ENCODE peak calls at places on chromosome 6, in seven cellular contexts. One of them, this sample, is unnamed.

GRCh38 chr6:3687847-3688246 is 63.7 kb downstream of the PXDC1 start:
- DNase-seq in fibroblast of the conjunctiva: no peak
- DNase-seq in T-helper 2 cell: no peak
- DNase-seq in stimulated activated CD4-positive, alpha-beta T cell treated with anti-CD3 and anti-CD28 coated beads, Interleukin-4, amount 100 ng/mL, for 24 hours: no peak
- DNase-seq in stimulated activated CD8-positive, alpha-beta memory T cell treated with anti-CD3 and anti-CD28 coated beads, Interleukin-4, amount 100 ng/mL, for 4 hours: no peak
- DNase-seq in WTC11: no peak
- DNase-seq in NCI-H446: peak; percentile 9
- DNase-seq in this sample: no peak

GRCh38 chr6:25359891-25360290 is 80.7 kb downstream of the CARMIL1 start:
- DNase-seq in fibroblast of the conjunctiva: no peak
- DNase-seq in T-helper 2 cell: no peak
- DNase-seq in stimulated activated CD4-positive, alpha-beta T cell treated with anti-CD3 and anti-CD28 coated beads, Interleukin-4, amount 100 ng/mL, for 24 hours: no peak
- DNase-seq in stimulated activated CD8-positive, alpha-beta memory T cell treated with anti-CD3 and anti-CD28 coated beads, Interleukin-4, amount 100 ng/mL, for 4 hours: no peak
- DNase-seq in WTC11: no peak
- DNase-seq in NCI-H446: no peak
- DNase-seq in this sample: no peak

GRCh38 chr6:109743739-109744138 is 52.6 kb downstream of the FIG4 start:
- DNase-seq in fibroblast of the conjunctiva: no peak
- DNase-seq in T-helper 2 cell: no peak
- DNase-seq in stimulated activated CD4-positive, alpha-beta T cell treated with anti-CD3 and anti-CD28 coated beads, Interleukin-4, amount 100 ng/mL, for 24 hours: no peak
- DNase-seq in stimulated activated CD8-positive, alpha-beta memory T cell treated with anti-CD3 and anti-CD28 coated beads, Interleukin-4, amount 100 ng/mL, for 4 hours: no peak
- DNase-seq in WTC11: no peak
- DNase-seq in NCI-H446: no peak
- DNase-seq in this sample: peak; percentile 37

GRCh38 chr6:154414021-154414813 is 57.6 kb upstream of the IPCEF1 start:
- DNase-seq in fibroblast of the conjunctiva: peak; percentile 17
- DNase-seq in T-helper 2 cell: no peak
- DNase-seq in stimulated activated CD4-positive, alpha-beta T cell treated with anti-CD3 and anti-CD28 coated beads, Interleukin-4, amount 100 ng/mL, for 24 hours: no peak
- DNase-seq in stimulated activated CD8-positive, alpha-beta memory T cell treated with anti-CD3 and anti-CD28 coated beads, Interleukin-4, amount 100 ng/mL, for 4 hours: no peak
- DNase-seq in WTC11: no peak
- DNase-seq in NCI-H446: no peak
- DNase-seq in this sample: no peak

GRCh38 chr6:108453601-108454157 is 107.0 kb upstream of the FOXO3 start:
- DNase-seq in fibroblast of the conjunctiva: no peak
- DNase-seq in T-helper 2 cell: no peak
- DNase-seq in stimulated activated CD4-positive, alpha-beta T cell treated with anti-CD3 and anti-CD28 coated beads, Interleukin-4, amount 100 ng/mL, for 24 hours: no peak
- DNase-seq in stimulated activated CD8-positive, alpha-beta memory T cell treated with anti-CD3 and anti-CD28 coated beads, Interleukin-4, amount 100 ng/mL, for 4 hours: no peak
- DNase-seq in WTC11: no peak
- DNase-seq in NCI-H446: no peak
- DNase-seq in this sample: peak; percentile 88

GRCh38 chr6:126804255-126805064 is 314.0 kb upstream of the RSPO3 start:
- DNase-seq in fibroblast of the conjunctiva: peak; percentile 42
- DNase-seq in T-helper 2 cell: no peak
- DNase-seq in stimulated activated CD4-positive, alpha-beta T cell treated with anti-CD3 and anti-CD28 coated beads, Interleukin-4, amount 100 ng/mL, for 24 hours: no peak
- DNase-seq in stimulated activated CD8-positive, alpha-beta memory T cell treated with anti-CD3 and anti-CD28 coated beads, Interleukin-4, amount 100 ng/mL, for 4 hours: no peak
- DNase-seq in WTC11: no peak
- DNase-seq in NCI-H446: peak; percentile 42
- DNase-seq in this sample: peak; percentile 13

GRCh38 chr6:134495203-134495892 is 177.4 kb upstream of the SGK1 start:
- DNase-seq in fibroblast of the conjunctiva: no peak
- DNase-seq in T-helper 2 cell: no peak
- DNase-seq in stimulated activated CD4-positive, alpha-beta T cell treated with anti-CD3 and anti-CD28 coated beads, Interleukin-4, amount 100 ng/mL, for 24 hours: no peak
- DNase-seq in stimulated activated CD8-positive, alpha-beta memory T cell treated with anti-CD3 and anti-CD28 coated beads, Interleukin-4, amount 100 ng/mL, for 4 hours: no peak
- DNase-seq in WTC11: no peak
- DNase-seq in NCI-H446: no peak
- DNase-seq in this sample: no peak

GRCh38 chr6:112310439-112311154 is 36.5 kb upstream of the RFPL4B start:
- DNase-seq in fibroblast of the conjunctiva: no peak
- DNase-seq in T-helper 2 cell: no peak
- DNase-seq in stimulated activated CD4-positive, alpha-beta T cell treated with anti-CD3 and anti-CD28 coated beads, Interleukin-4, amount 100 ng/mL, for 24 hours: no peak
- DNase-seq in stimulated activated CD8-positive, alpha-beta memory T cell treated with anti-CD3 and anti-CD28 coated beads, Interleukin-4, amount 100 ng/mL, for 4 hours: no peak
- DNase-seq in WTC11: no peak
- DNase-seq in NCI-H446: no peak
- DNase-seq in this sample: no peak

GRCh38 chr6:13765570-13765969 is 48.8 kb downstream of the MCUR1 start:
- DNase-seq in fibroblast of the conjunctiva: no peak
- DNase-seq in T-helper 2 cell: no peak
- DNase-seq in stimulated activated CD4-positive, alpha-beta T cell treated with anti-CD3 and anti-CD28 coated beads, Interleukin-4, amount 100 ng/mL, for 24 hours: no peak
- DNase-seq in stimulated activated CD8-positive, alpha-beta memory T cell treated with anti-CD3 and anti-CD28 coated beads, Interleukin-4, amount 100 ng/mL, for 4 hours: no peak
- DNase-seq in WTC11: no peak
- DNase-seq in NCI-H446: no peak
- DNase-seq in this sample: no peak

GRCh38 chr6:14638932-14639875 is 521.6 kb downstream of the CD83 start:
- DNase-seq in fibroblast of the conjunctiva: no peak
- DNase-seq in T-helper 2 cell: no peak
- DNase-seq in stimulated activated CD4-positive, alpha-beta T cell treated with anti-CD3 and anti-CD28 coated beads, Interleukin-4, amount 100 ng/mL, for 24 hours: no peak
- DNase-seq in stimulated activated CD8-positive, alpha-beta memory T cell treated with anti-CD3 and anti-CD28 coated beads, Interleukin-4, amount 100 ng/mL, for 4 hours: no peak
- DNase-seq in WTC11: no peak
- DNase-seq in NCI-H446: peak; percentile 91
- DNase-seq in this sample: no peak

GRCh38 chr6:3960754-3961361 is 111.7 kb downstream of the FAM50B start:
- DNase-seq in fibroblast of the conjunctiva: no peak
- DNase-seq in T-helper 2 cell: no peak
- DNase-seq in stimulated activated CD4-positive, alpha-beta T cell treated with anti-CD3 and anti-CD28 coated beads, Interleukin-4, amount 100 ng/mL, for 24 hours: no peak
- DNase-seq in stimulated activated CD8-positive, alpha-beta memory T cell treated with anti-CD3 and anti-CD28 coated beads, Interleukin-4, amount 100 ng/mL, for 4 hours: no peak
- DNase-seq in WTC11: no peak
- DNase-seq in NCI-H446: no peak
- DNase-seq in this sample: no peak

GRCh38 chr6:6931047-6932025 is 176.4 kb upstream of the RREB1 start:
- DNase-seq in fibroblast of the conjunctiva: no peak
- DNase-seq in T-helper 2 cell: no peak
- DNase-seq in stimulated activated CD4-positive, alpha-beta T cell treated with anti-CD3 and anti-CD28 coated beads, Interleukin-4, amount 100 ng/mL, for 24 hours: no peak
- DNase-seq in stimulated activated CD8-positive, alpha-beta memory T cell treated with anti-CD3 and anti-CD28 coated beads, Interleukin-4, amount 100 ng/mL, for 4 hours: no peak
- DNase-seq in WTC11: no peak
- DNase-seq in NCI-H446: no peak
- DNase-seq in this sample: no peak

GRCh38 chr6:53691667-53692133 is 26.1 kb upstream of the KLHL31 start:
- DNase-seq in fibroblast of the conjunctiva: no peak
- DNase-seq in T-helper 2 cell: no peak
- DNase-seq in stimulated activated CD4-positive, alpha-beta T cell treated with anti-CD3 and anti-CD28 coated beads, Interleukin-4, amount 100 ng/mL, for 24 hours: no peak
- DNase-seq in stimulated activated CD8-positive, alpha-beta memory T cell treated with anti-CD3 and anti-CD28 coated beads, Interleukin-4, amount 100 ng/mL, for 4 hours: no peak
- DNase-seq in WTC11: no peak
- DNase-seq in NCI-H446: no peak
- DNase-seq in this sample: no peak

GRCh38 chr6:46704562-46704961 is 16.9 kb downstream of the TDRD6 start:
- DNase-seq in fibroblast of the conjunctiva: peak; percentile 6
- DNase-seq in T-helper 2 cell: no peak
- DNase-seq in stimulated activated CD4-positive, alpha-beta T cell treated with anti-CD3 and anti-CD28 coated beads, Interleukin-4, amount 100 ng/mL, for 24 hours: no peak
- DNase-seq in stimulated activated CD8-positive, alpha-beta memory T cell treated with anti-CD3 and anti-CD28 coated beads, Interleukin-4, amount 100 ng/mL, for 4 hours: no peak
- DNase-seq in WTC11: no peak
- DNase-seq in NCI-H446: no peak
- DNase-seq in this sample: no peak

GRCh38 chr6:130050230-130050629 is 31.8 kb downstream of the L3MBTL3 start:
- DNase-seq in fibroblast of the conjunctiva: no peak
- DNase-seq in T-helper 2 cell: no peak
- DNase-seq in stimulated activated CD4-positive, alpha-beta T cell treated with anti-CD3 and anti-CD28 coated beads, Interleukin-4, amount 100 ng/mL, for 24 hours: no peak
- DNase-seq in stimulated activated CD8-positive, alpha-beta memory T cell treated with anti-CD3 and anti-CD28 coated beads, Interleukin-4, amount 100 ng/mL, for 4 hours: no peak
- DNase-seq in WTC11: no peak
- DNase-seq in NCI-H446: no peak
- DNase-seq in this sample: no peak

GRCh38 chr6:132063738-132064137 is 112.6 kb upstream of the CCN2 start:
- DNase-seq in fibroblast of the conjunctiva: no peak
- DNase-seq in T-helper 2 cell: no peak
- DNase-seq in stimulated activated CD4-positive, alpha-beta T cell treated with anti-CD3 and anti-CD28 coated beads, Interleukin-4, amount 100 ng/mL, for 24 hours: no peak
- DNase-seq in stimulated activated CD8-positive, alpha-beta memory T cell treated with anti-CD3 and anti-CD28 coated beads, Interleukin-4, amount 100 ng/mL, for 4 hours: no peak
- DNase-seq in WTC11: no peak
- DNase-seq in NCI-H446: no peak
- DNase-seq in this sample: peak; percentile 97

GRCh38 chr6:12602342-12602741 is 114.2 kb upstream of the PHACTR1 start:
- DNase-seq in fibroblast of the conjunctiva: no peak
- DNase-seq in T-helper 2 cell: no peak
- DNase-seq in stimulated activated CD4-positive, alpha-beta T cell treated with anti-CD3 and anti-CD28 coated beads, Interleukin-4, amount 100 ng/mL, for 24 hours: no peak
- DNase-seq in stimulated activated CD8-positive, alpha-beta memory T cell treated with anti-CD3 and anti-CD28 coated beads, Interleukin-4, amount 100 ng/mL, for 4 hours: no peak
- DNase-seq in WTC11: no peak
- DNase-seq in NCI-H446: no peak
- DNase-seq in this sample: no peak

GRCh38 chr6:121437861-121438651 is 2.6 kb downstream of the GJA1 start:
- DNase-seq in fibroblast of the conjunctiva: no peak
- DNase-seq in T-helper 2 cell: no peak
- DNase-seq in stimulated activated CD4-positive, alpha-beta T cell treated with anti-CD3 and anti-CD28 coated beads, Interleukin-4, amount 100 ng/mL, for 24 hours: no peak
- DNase-seq in stimulated activated CD8-positive, alpha-beta memory T cell treated with anti-CD3 and anti-CD28 coated beads, Interleukin-4, amount 100 ng/mL, for 4 hours: no peak
- DNase-seq in WTC11: peak; percentile 60
- DNase-seq in NCI-H446: no peak
- DNase-seq in this sample: no peak

GRCh38 chr6:131733376-131734016 is 22.7 kb upstream of the CTAGE9 start:
- DNase-seq in fibroblast of the conjunctiva: peak; percentile 14
- DNase-seq in T-helper 2 cell: no peak
- DNase-seq in stimulated activated CD4-positive, alpha-beta T cell treated with anti-CD3 and anti-CD28 coated beads, Interleukin-4, amount 100 ng/mL, for 24 hours: no peak
- DNase-seq in stimulated activated CD8-positive, alpha-beta memory T cell treated with anti-CD3 and anti-CD28 coated beads, Interleukin-4, amount 100 ng/mL, for 4 hours: no peak
- DNase-seq in WTC11: no peak
- DNase-seq in NCI-H446: no peak
- DNase-seq in this sample: no peak